ENCODE peak calls at places on chromosomes 2 and 18, in seven cellular contexts. One of them, this sample, is unnamed.

GRCh38 chr2:27566628-27567027 is 16.2 kb upstream of the ZNF512 start:
- DNase-seq in tibial nerve: no peak
- DNase-seq in body of pancreas: no peak
- DNase-seq in neural progenitor cell: no peak
- DNase-seq in GM23338: no peak
- DNase-seq in spleen: no peak
- DNase-seq in lower lobe of right lung: no peak
- DNase-seq in this sample: peak; percentile 17

GRCh38 chr2:217157581-217157980 is 297.7 kb upstream of the TNP1 start:
- DNase-seq in lower lobe of right lung: no peak
- DNase-seq in tibial nerve: no peak
- DNase-seq in neural progenitor cell: no peak
- DNase-seq in GM23338: no peak
- DNase-seq in body of pancreas: no peak
- DNase-seq in spleen: no peak
- DNase-seq in this sample: no peak

GRCh38 chr18:49849331-49850217 is 36.2 kb upstream of the ACAA2 start:
- DNase-seq in neural progenitor cell: peak; percentile 53
- DNase-seq in spleen: no peak
- DNase-seq in body of pancreas: peak; percentile 28
- DNase-seq in lower lobe of right lung: peak; percentile 82
- DNase-seq in GM23338: peak; percentile 70
- DNase-seq in tibial nerve: no peak
- DNase-seq in this sample: peak; percentile 66

GRCh38 chr2:69138247-69138754 is 125.3 kb downstream of the ANTXR1 start:
- DNase-seq in lower lobe of right lung: no peak
- DNase-seq in spleen: no peak
- DNase-seq in body of pancreas: no peak
- DNase-seq in tibial nerve: no peak
- DNase-seq in GM23338: peak; percentile 24
- DNase-seq in neural progenitor cell: no peak
- DNase-seq in this sample: peak; percentile 40

GRCh38 chr2:201344663-201345366 is 12.3 kb downstream of the FLACC1 start:
- DNase-seq in tibial nerve: no peak
- DNase-seq in spleen: no peak
- DNase-seq in GM23338: peak; percentile 63
- DNase-seq in lower lobe of right lung: no peak
- DNase-seq in body of pancreas: no peak
- DNase-seq in neural progenitor cell: peak; percentile 25
- DNase-seq in this sample: no peak

GRCh38 chr18:48356151-48356745 is 52.9 kb downstream of the ZBTB7C start:
- DNase-seq in GM23338: no peak
- DNase-seq in lower lobe of right lung: no peak
- DNase-seq in body of pancreas: no peak
- DNase-seq in spleen: no peak
- DNase-seq in neural progenitor cell: no peak
- DNase-seq in tibial nerve: no peak
- DNase-seq in this sample: no peak

GRCh38 chr2:205580591-205580990 is 101.7 kb upstream of the NRP2 start:
- DNase-seq in tibial nerve: no peak
- DNase-seq in body of pancreas: no peak
- DNase-seq in GM23338: no peak
- DNase-seq in lower lobe of right lung: no peak
- DNase-seq in neural progenitor cell: no peak
- DNase-seq in spleen: no peak
- DNase-seq in this sample: no peak

GRCh38 chr2:211351998-211352397 is 795.6 kb downstream of the CPS1 start:
- DNase-seq in body of pancreas: peak; percentile 6
- DNase-seq in tibial nerve: no peak
- DNase-seq in spleen: no peak
- DNase-seq in neural progenitor cell: no peak
- DNase-seq in GM23338: no peak
- DNase-seq in lower lobe of right lung: no peak
- DNase-seq in this sample: no peak

GRCh38 chr2:120860579-120860922 is 124.9 kb downstream of the GLI2 start:
- DNase-seq in tibial nerve: no peak
- DNase-seq in body of pancreas: no peak
- DNase-seq in lower lobe of right lung: no peak
- DNase-seq in GM23338: no peak
- DNase-seq in spleen: peak; percentile 32
- DNase-seq in neural progenitor cell: no peak
- DNase-seq in this sample: no peak

GRCh38 chr2:146004470-146004869 is 1484.6 kb upstream of the ZEB2 start:
- DNase-seq in lower lobe of right lung: no peak
- DNase-seq in GM23338: no peak
- DNase-seq in spleen: no peak
- DNase-seq in tibial nerve: no peak
- DNase-seq in body of pancreas: no peak
- DNase-seq in neural progenitor cell: no peak
- DNase-seq in this sample: peak; percentile 6

GRCh38 chr18:59634096-59634495 is 63.1 kb downstream of the CCBE1 start:
- DNase-seq in GM23338: no peak
- DNase-seq in tibial nerve: no peak
- DNase-seq in spleen: no peak
- DNase-seq in body of pancreas: no peak
- DNase-seq in lower lobe of right lung: no peak
- DNase-seq in neural progenitor cell: peak; percentile 68
- DNase-seq in this sample: no peak

GRCh38 chr2:212677466-212677865 is 138.9 kb upstream of the ERBB4 start:
- DNase-seq in lower lobe of right lung: no peak
- DNase-seq in GM23338: peak; percentile 45
- DNase-seq in tibial nerve: no peak
- DNase-seq in body of pancreas: no peak
- DNase-seq in spleen: no peak
- DNase-seq in neural progenitor cell: peak; percentile 37
- DNase-seq in this sample: no peak

GRCh38 chr2:7891312-7891711 is 790.5 kb upstream of the ID2 start:
- DNase-seq in neural progenitor cell: no peak
- DNase-seq in lower lobe of right lung: no peak
- DNase-seq in spleen: no peak
- DNase-seq in GM23338: peak; percentile 78
- DNase-seq in tibial nerve: no peak
- DNase-seq in body of pancreas: no peak
- DNase-seq in this sample: no peak

GRCh38 chr2:231174211-231174651 is 24.2 kb upstream of the ARMC9 start:
- DNase-seq in GM23338: no peak
- DNase-seq in spleen: no peak
- DNase-seq in body of pancreas: no peak
- DNase-seq in tibial nerve: no peak
- DNase-seq in neural progenitor cell: no peak
- DNase-seq in lower lobe of right lung: no peak
- DNase-seq in this sample: no peak

GRCh38 chr2:164126960-164127359 is 391.2 kb upstream of the FIGN start:
- DNase-seq in tibial nerve: no peak
- DNase-seq in spleen: no peak
- DNase-seq in lower lobe of right lung: no peak
- DNase-seq in neural progenitor cell: no peak
- DNase-seq in GM23338: no peak
- DNase-seq in body of pancreas: no peak
- DNase-seq in this sample: no peak

GRCh38 chr2:56183643-56184499 is at the start of gene CCDC85A:
- DNase-seq in neural progenitor cell: peak; percentile 93
- DNase-seq in spleen: peak; percentile 91
- DNase-seq in tibial nerve: peak; percentile 72
- DNase-seq in body of pancreas: peak; percentile 91
- DNase-seq in lower lobe of right lung: peak; percentile 88
- DNase-seq in GM23338: peak; percentile 86
- DNase-seq in this sample: no peak

GRCh38 chr2:171403181-171403580 is 30.6 kb downstream of the METTL8 start:
- DNase-seq in lower lobe of right lung: no peak
- DNase-seq in tibial nerve: no peak
- DNase-seq in body of pancreas: no peak
- DNase-seq in GM23338: no peak
- DNase-seq in neural progenitor cell: no peak
- DNase-seq in spleen: no peak
- DNase-seq in this sample: no peak

GRCh38 chr2:174247474-174248186 is 702 bp downstream of the OLA1 start:
- DNase-seq in lower lobe of right lung: no peak
- DNase-seq in tibial nerve: no peak
- DNase-seq in spleen: no peak
- DNase-seq in body of pancreas: peak; percentile 61
- DNase-seq in GM23338: peak; percentile 73
- DNase-seq in neural progenitor cell: no peak
- DNase-seq in this sample: no peak

GRCh38 chr2:191607101-191607500 is 70.8 kb upstream of the NABP1 start:
- DNase-seq in neural progenitor cell: no peak
- DNase-seq in GM23338: no peak
- DNase-seq in body of pancreas: no peak
- DNase-seq in spleen: no peak
- DNase-seq in tibial nerve: no peak
- DNase-seq in lower lobe of right lung: no peak
- DNase-seq in this sample: no peak

GRCh38 chr2:215843579-215843978 is 169.8 kb downstream of the MREG start:
- DNase-seq in body of pancreas: no peak
- DNase-seq in GM23338: no peak
- DNase-seq in spleen: no peak
- DNase-seq in tibial nerve: peak; percentile 15
- DNase-seq in neural progenitor cell: no peak
- DNase-seq in lower lobe of right lung: no peak
- DNase-seq in this sample: peak; percentile 63

GRCh38 chr2:69830045-69830905 is 815 bp downstream of the GMCL1 start:
- DNase-seq in lower lobe of right lung: peak; percentile 69
- DNase-seq in neural progenitor cell: peak; percentile 61
- DNase-seq in tibial nerve: no peak
- DNase-seq in body of pancreas: peak; percentile 56
- DNase-seq in GM23338: peak; percentile 66
- DNase-seq in spleen: no peak
- DNase-seq in this sample: no peak

GRCh38 chr2:212913902-212914301 is 237.5 kb downstream of the IKZF2 start:
- DNase-seq in lower lobe of right lung: no peak
- DNase-seq in spleen: no peak
- DNase-seq in tibial nerve: no peak
- DNase-seq in body of pancreas: no peak
- DNase-seq in neural progenitor cell: no peak
- DNase-seq in GM23338: no peak
- DNase-seq in this sample: no peak

GRCh38 chr2:161243312-161243711 is 64.9 kb upstream of the PSMD14 start:
- DNase-seq in tibial nerve: no peak
- DNase-seq in GM23338: peak; percentile 13
- DNase-seq in body of pancreas: no peak
- DNase-seq in neural progenitor cell: peak; percentile 31
- DNase-seq in lower lobe of right lung: no peak
- DNase-seq in spleen: no peak
- DNase-seq in this sample: no peak

GRCh38 chr2:98912957-98913915 is 22.8 kb downstream of the CRACDL start:
- DNase-seq in spleen: peak; percentile 59
- DNase-seq in lower lobe of right lung: no peak
- DNase-seq in neural progenitor cell: no peak
- DNase-seq in tibial nerve: no peak
- DNase-seq in body of pancreas: no peak
- DNase-seq in GM23338: no peak
- DNase-seq in this sample: no peak

GRCh38 chr2:147288131-147288530 is 556.7 kb upstream of the ACVR2A start:
- DNase-seq in GM23338: no peak
- DNase-seq in tibial nerve: no peak
- DNase-seq in neural progenitor cell: no peak
- DNase-seq in lower lobe of right lung: no peak
- DNase-seq in body of pancreas: no peak
- DNase-seq in spleen: no peak
- DNase-seq in this sample: no peak

GRCh38 chr2:187962538-187962937 is 329.1 kb upstream of the GULP1 start:
- DNase-seq in GM23338: no peak
- DNase-seq in neural progenitor cell: no peak
- DNase-seq in body of pancreas: no peak
- DNase-seq in lower lobe of right lung: no peak
- DNase-seq in tibial nerve: no peak
- DNase-seq in spleen: no peak
- DNase-seq in this sample: no peak

GRCh38 chr2:68059769-68060525 is 2.9 kb downstream of the C1D start:
- DNase-seq in neural progenitor cell: no peak
- DNase-seq in GM23338: no peak
- DNase-seq in body of pancreas: no peak
- DNase-seq in tibial nerve: no peak
- DNase-seq in spleen: no peak
- DNase-seq in lower lobe of right lung: no peak
- DNase-seq in this sample: peak; percentile 50

GRCh38 chr2:175890636-175891242 is 111.3 kb downstream of the LNPK start:
- DNase-seq in spleen: no peak
- DNase-seq in lower lobe of right lung: no peak
- DNase-seq in GM23338: no peak
- DNase-seq in body of pancreas: no peak
- DNase-seq in tibial nerve: no peak
- DNase-seq in neural progenitor cell: no peak
- DNase-seq in this sample: no peak
- TF ChIP-seq CTCF in spleen: no peak
- TF ChIP-seq CTCF in lower lobe of right lung: no peak
- TF ChIP-seq CTCF in GM23338: no peak
- TF ChIP-seq CTCF in body of pancreas: no peak
- TF ChIP-seq CTCF in tibial nerve: no peak
- TF ChIP-seq CTCF in neural progenitor cell: no peak
- TF ChIP-seq CTCF in this sample: no peak

GRCh38 chr2:241859017-241859435 is 332 bp upstream of the PDCD1 start:
- DNase-seq in neural progenitor cell: no peak
- DNase-seq in spleen: peak; percentile 80
- DNase-seq in GM23338: no peak
- DNase-seq in tibial nerve: no peak
- DNase-seq in lower lobe of right lung: no peak
- DNase-seq in body of pancreas: no peak
- DNase-seq in this sample: no peak
- H3K4me3 ChIP-seq in neural progenitor cell: no peak overlapping the region
- H3K4me3 ChIP-seq in spleen: peak overlapping the region; percentile 42
- H3K4me3 ChIP-seq in GM23338: no peak overlapping the region
- H3K4me3 ChIP-seq in tibial nerve: no peak overlapping the region
- H3K4me3 ChIP-seq in lower lobe of right lung: peak overlapping the region; percentile 39
- H3K4me3 ChIP-seq in body of pancreas: no peak overlapping the region
- H3K4me3 ChIP-seq in this sample: no peak overlapping the region

GRCh38 chr18:71105078-71105819 is 816.4 kb downstream of the SOCS6 start:
- DNase-seq in spleen: no peak
- DNase-seq in neural progenitor cell: peak; percentile 16
- DNase-seq in tibial nerve: no peak
- DNase-seq in body of pancreas: no peak
- DNase-seq in GM23338: no peak
- DNase-seq in lower lobe of right lung: no peak
- DNase-seq in this sample: no peak

GRCh38 chr18:71105994-71106546 is 817.2 kb downstream of the SOCS6 start:
- DNase-seq in spleen: no peak
- DNase-seq in body of pancreas: no peak
- DNase-seq in GM23338: no peak
- DNase-seq in tibial nerve: no peak
- DNase-seq in lower lobe of right lung: no peak
- DNase-seq in neural progenitor cell: no peak
- DNase-seq in this sample: no peak

DNA sequence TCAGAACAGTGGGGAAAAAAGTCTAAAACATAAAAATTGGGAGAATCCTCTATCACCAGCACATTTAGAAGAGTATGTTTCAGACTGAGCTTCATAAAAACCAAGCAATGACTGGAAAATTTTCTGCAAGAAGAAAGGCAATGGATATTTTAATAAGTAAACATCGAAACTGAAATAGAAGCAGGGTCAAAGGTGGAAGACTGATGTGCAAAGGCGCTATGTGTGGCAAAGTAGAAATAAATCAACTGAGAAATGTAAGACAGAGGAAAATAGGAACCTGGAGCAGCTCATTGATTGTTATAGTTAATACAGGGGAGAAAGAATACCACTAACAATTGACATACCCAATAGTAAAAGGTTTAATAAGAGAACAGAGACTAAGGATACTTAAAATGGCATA is 818.4 kb downstream of the SOCS6 start:
- DNase-seq in lower lobe of right lung: no peak
- DNase-seq in GM23338: no peak
- DNase-seq in neural progenitor cell: no peak
- DNase-seq in tibial nerve: no peak
- DNase-seq in spleen: no peak
- DNase-seq in body of pancreas: no peak
- DNase-seq in this sample: no peak
- H3K36me3 ChIP-seq in lower lobe of right lung: no peaks in the 10 kb centered on the region
- H3K36me3 ChIP-seq in GM23338: peaks cover 14% of the 10 kb centered on the region
- H3K36me3 ChIP-seq in neural progenitor cell: no peaks in the 10 kb centered on the region
- H3K36me3 ChIP-seq in tibial nerve: no peaks in the 10 kb centered on the region
- H3K36me3 ChIP-seq in spleen: no peaks in the 10 kb centered on the region
- H3K36me3 ChIP-seq in body of pancreas: no peaks in the 10 kb centered on the region
- H3K36me3 ChIP-seq in this sample: no peaks in the 10 kb centered on the region

GRCh38 chr18:78352905-78353304 is 626.7 kb upstream of the SALL3 start:
- DNase-seq in spleen: no peak
- DNase-seq in GM23338: no peak
- DNase-seq in tibial nerve: no peak
- DNase-seq in lower lobe of right lung: no peak
- DNase-seq in neural progenitor cell: peak; percentile 39
- DNase-seq in body of pancreas: no peak
- DNase-seq in this sample: no peak
- TF ChIP-seq CTCF in spleen: no peak
- TF ChIP-seq CTCF in GM23338: no peak
- TF ChIP-seq CTCF in tibial nerve: no peak
- TF ChIP-seq CTCF in lower lobe of right lung: no peak
- TF ChIP-seq CTCF in neural progenitor cell: no peak
- TF ChIP-seq CTCF in body of pancreas: no peak
- TF ChIP-seq CTCF in this sample: no peak

This sample was measured in BJ.